ENCODE peak calls at places on chromosomes 12 and 14, in nine cellular contexts. X is right atrium auricular region; W is ascending aorta; B is MM.1S; Y is ovary; L is upper lobe of left lung; P is tibial artery; D is CD4-positive, CD25-positive, alpha-beta regulatory T cell; V is left ventricle myocardium inferior. S is an unnamed sample.
A peak's percentile ranks its signal among the peaks of the same experiment; 100 is the strongest.

GRCh38 chr14:92513966-92514843 is 624 bp downstream of the RIN3 start:
- DNase-seq in W (no peak), X (no peak), Y (peak; percentile 64), D (no peak), L (peak; percentile 90), B (no peak), P (no peak), V (no peak), S (no peak)

GRCh38 chr12:132311201-132311915 is 18.0 kb downstream of the GALNT9 start:
- DNase-seq in B (no peak), X (no peak), V (no peak), P (no peak), Y (no peak), W (no peak), L (no peak), D (no peak), S (no peak)

GRCh38 chr12:95443458-95443857 is 30.5 kb upstream of the METAP2 start:
- DNase-seq in D (no peak), X (no peak), P (no peak), W (no peak), V (no peak), L (no peak), Y (no peak), B (no peak), S (no peak)

GRCh38 chr12:109777544-109777943 is 55.7 kb downstream of the TRPV4 start:
- DNase-seq in L (no peak), W (no peak), V (no peak), B (peak; percentile 68), P (no peak), Y (no peak), X (no peak), D (peak; percentile 38), S (no peak)

GRCh38 chr12:68406134-68406576 is 74.0 kb upstream of the MDM1 start:
- DNase-seq in Y (peak; percentile 92), P (peak; percentile 96), X (peak; percentile 97), L (peak; percentile 91), V (peak; percentile 94), B (no peak), D (no peak), W (peak; percentile 94), S (peak; percentile 94)

GRCh38 chr12:42706331-42706730 is 116.8 kb upstream of the PRICKLE1 start:
- DNase-seq in X (no peak), L (no peak), B (no peak), P (no peak), Y (no peak), W (no peak), V (no peak), D (no peak), S (no peak)

GRCh38 chr12:132215644-132215989 is 71.4 kb downstream of the NOC4L start:
- DNase-seq in P (peak; percentile 57), B (no peak), L (no peak), Y (no peak), X (no peak), D (no peak), V (no peak), W (no peak), S (no peak)

GRCh38 chr12:127509066-127509778 is 757.7 kb upstream of the TMEM132C start:
- DNase-seq in Y (no peak), V (no peak), X (no peak), L (no peak), P (no peak), B (peak; percentile 21), D (no peak), W (no peak), S (no peak)

GRCh38 chr12:78359530-78359929 is 505.0 kb upstream of the SYT1 start:
- DNase-seq in D (no peak), P (no peak), W (no peak), Y (peak; percentile 73), L (no peak), X (no peak), V (no peak), B (no peak), S (peak; percentile 68)

GRCh38 chr12:77725611-77726010 is 105.1 kb upstream of the NAV3 start:
- DNase-seq in V (no peak), Y (no peak), X (no peak), W (no peak), B (no peak), D (no peak), L (no peak), P (no peak), S (no peak)

GRCh38 chr12:51430196-51430895 is 5.7 kb downstream of the SLC4A8 start:
- DNase-seq in V (no peak), P (no peak), Y (no peak), W (no peak), X (no peak), B (no peak), L (no peak), D (no peak), S (no peak)

GRCh38 chr12:108729612-108730336 is 1.5 kb downstream of the CORO1C start:
- DNase-seq in V (no peak), Y (no peak), D (no peak), X (no peak), P (no peak), W (no peak), B (no peak), L (no peak), S (no peak)

GRCh38 chr12:2624543-2625266 is 170.1 kb upstream of the FKBP4 start:
- DNase-seq in Y (no peak), B (no peak), X (no peak), L (peak; percentile 34), V (no peak), W (no peak), D (no peak), P (no peak), S (no peak)

GRCh38 chr14:95885866-95886265 is 9.2 kb downstream of the TUNAR start:
- DNase-seq in P (no peak), D (no peak), L (no peak), B (no peak), Y (no peak), X (no peak), V (no peak), W (no peak), S (no peak)
- H3K4me1 ChIP-seq in P (peaks cover 15% of the 10 kb centered on the region), D (no peaks in the 10 kb centered on the region), L (no peaks in the 10 kb centered on the region), B (no peaks in the 10 kb centered on the region), Y (no peaks in the 10 kb centered on the region), X (no peaks in the 10 kb centered on the region), V (no peaks in the 10 kb centered on the region), W (no peaks in the 10 kb centered on the region), S (no peaks in the 10 kb centered on the region)

DNA sequence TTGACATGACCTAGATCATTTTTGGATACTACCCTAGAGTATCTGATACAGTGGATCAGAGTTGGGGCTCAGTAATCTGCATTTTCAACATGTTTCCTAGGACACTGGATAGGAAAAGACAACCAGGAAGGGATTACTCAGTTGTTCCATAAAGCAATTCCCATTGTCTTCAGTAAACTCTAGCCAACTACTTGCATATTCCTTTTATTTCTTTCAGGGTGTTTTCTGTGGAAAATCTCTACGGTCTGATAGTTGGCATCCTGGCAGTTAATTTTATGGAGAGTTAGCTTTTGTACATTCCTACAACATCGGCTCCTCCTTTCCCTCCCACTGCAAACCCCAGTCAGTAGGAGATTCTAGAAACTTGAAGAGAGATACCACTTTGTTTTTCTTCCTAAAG is 103.8 kb downstream of the PDE3A start:
- DNase-seq in B (no peak), L (no peak), P (no peak), W (no peak), V (no peak), Y (no peak), X (no peak), D (no peak), S (no peak)
- H3K27ac ChIP-seq in B (no peak overlapping the region), L (no peak overlapping the region), P (peak overlapping the region; percentile 81), W (peak overlapping the region; percentile 66), V (peak overlapping the region; percentile 56), Y (no peak overlapping the region), X (peak overlapping the region; percentile 2), D (no peak overlapping the region), S (peak overlapping the region; percentile 54)

DNA sequence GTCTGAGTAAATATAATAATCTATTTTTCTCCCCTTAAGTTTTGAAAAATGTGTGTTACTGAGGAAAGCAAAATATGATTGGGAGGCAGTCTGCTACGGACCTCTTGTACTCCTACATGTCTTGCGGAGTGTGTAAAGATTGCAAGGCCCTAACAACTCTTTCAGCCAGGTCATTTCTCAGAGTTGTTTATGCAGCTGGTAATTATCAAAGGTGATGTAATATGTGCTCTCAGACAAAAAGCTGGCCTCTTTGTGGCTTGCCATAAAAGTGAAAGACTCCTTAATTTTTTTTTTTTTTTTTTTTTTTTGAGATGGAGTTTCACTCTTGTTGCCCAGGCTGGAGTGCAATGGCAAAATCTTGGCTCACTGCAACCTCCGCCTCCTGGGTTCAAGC is 40.5 kb upstream of the MON2 start:
- DNase-seq in Y (no peak), V (no peak), B (no peak), W (no peak), L (no peak), P (no peak), X (no peak), D (no peak), S (no peak)
- H3K9me3 ChIP-seq in Y (no peaks in the 10 kb centered on the region), V (peaks cover 47% of the 10 kb centered on the region), B (no peaks in the 10 kb centered on the region), W (peaks cover 5% of the 10 kb centered on the region), L (no peaks in the 10 kb centered on the region), P (peaks cover 2% of the 10 kb centered on the region), X (peaks cover 21% of the 10 kb centered on the region), D (peaks cover 22% of the 10 kb centered on the region), S (peaks cover 18% of the 10 kb centered on the region)

GRCh38 chr14:21258194-21258888 is 10.9 kb downstream of the HNRNPC start:
- DNase-seq in X (no peak), W (no peak), P (no peak), L (no peak), D (no peak), V (no peak), B (no peak), Y (no peak), S (no peak)

GRCh38 chr14:21261824-21262223 is 7.4 kb downstream of the HNRNPC start:
- DNase-seq in P (no peak), D (no peak), X (no peak), B (no peak), W (no peak), L (no peak), V (no peak), Y (no peak), S (no peak)

GRCh38 chr14:21256539-21257394 is 12.5 kb downstream of the HNRNPC start:
- DNase-seq in D (no peak), P (no peak), B (no peak), Y (no peak), X (no peak), L (no peak), V (no peak), W (no peak), S (no peak)

GRCh38 chr14:21257395-21258193 is 11.6 kb downstream of the HNRNPC start:
- DNase-seq in Y (no peak), P (no peak), X (no peak), W (no peak), D (no peak), B (no peak), L (no peak), V (no peak), S (no peak)

DNA sequence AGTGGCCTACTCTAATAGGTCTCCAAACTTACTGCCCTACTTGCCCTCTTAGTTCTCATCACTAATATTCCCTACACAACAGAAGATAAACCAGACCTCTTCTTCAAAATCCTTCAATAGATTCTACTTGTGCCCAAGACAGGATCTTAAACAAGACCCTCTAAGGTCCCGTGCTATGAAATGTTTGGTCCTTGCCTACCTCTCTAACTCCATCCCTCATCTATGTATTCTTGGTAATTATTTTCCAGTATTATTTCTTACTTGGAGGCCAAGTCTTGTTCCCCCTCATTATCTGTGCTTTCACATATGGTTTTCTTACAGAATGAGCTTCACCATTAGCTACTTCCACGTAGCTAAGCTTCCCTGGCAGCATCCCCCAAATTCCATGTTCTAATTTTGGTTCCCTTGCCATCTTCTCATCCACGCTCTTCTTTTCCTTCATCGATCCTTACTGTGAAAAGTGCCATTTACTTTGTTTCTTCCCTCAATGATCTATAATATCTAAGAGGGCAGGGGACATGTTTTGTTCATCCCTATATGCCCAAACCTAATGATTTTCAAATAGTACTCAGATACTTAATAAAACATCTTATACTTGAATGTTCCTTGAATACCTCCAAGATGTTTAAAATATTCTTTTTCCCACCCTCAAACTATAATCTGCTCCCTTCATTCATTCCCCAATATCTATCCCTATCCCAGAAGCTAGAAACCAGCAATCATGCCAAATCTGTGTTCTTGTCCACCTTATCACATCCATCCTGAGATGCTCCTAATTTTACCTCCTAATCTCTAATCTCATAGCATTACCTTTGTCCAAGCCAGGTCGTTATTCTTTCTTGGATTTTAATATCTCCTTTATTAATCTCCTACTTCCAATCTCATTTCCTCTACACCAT is 10.1 kb downstream of the HNRNPC start:
- DNase-seq in X (no peak), Y (no peak), B (no peak), L (no peak), W (no peak), V (no peak), P (no peak), D (no peak), S (no peak)
- H3K4me1 ChIP-seq in X (peaks cover 86% of the 10 kb centered on the region), Y (peaks cover 13% of the 10 kb centered on the region), B (peaks cover 12% of the 10 kb centered on the region), L (peaks cover 70% of the 10 kb centered on the region), W (peaks cover 8% of the 10 kb centered on the region), V (peaks cover 98% of the 10 kb centered on the region), P (peaks cover 91% of the 10 kb centered on the region), D (peaks cover 93% of the 10 kb centered on the region), S (peaks cover 27% of the 10 kb centered on the region)

S was measured in uterus.